ENCODE peak calls at places on chromosomes 5 and 9, in seven cellular contexts. J, S, H, W, O, Y and M are unnamed samples.

GRCh38 chr5:179879690-179880010 is 21.0 kb upstream of the MRNIP start:
- DNase-seq in J (no peak), S (no peak), H (no peak), W (no peak), O (no peak), Y (no peak), M (no peak)

GRCh38 chr5:73836607-73837006 is 210.6 kb downstream of the ARHGEF28 start:
- DNase-seq in J (no peak), S (no peak), H (no peak), W (no peak), O (no peak), Y (no peak), M (no peak)

GRCh38 chr5:16736158-16736994 is 119.6 kb upstream of the RETREG1 start:
- DNase-seq in J (no peak), S (no peak), H (no peak), W (peak), O (no peak), Y (peak), M (peak)

GRCh38 chr5:130213607-130214006 is 309.3 kb downstream of the CHSY3 start:
- DNase-seq in J (no peak), S (no peak), H (no peak), W (no peak), O (no peak), Y (no peak), M (no peak)

GRCh38 chr5:95644351-95645042 is 2.1 kb upstream of the RFESD start:
- DNase-seq in J (no peak), S (no peak), H (no peak), W (peak), O (peak), Y (peak), M (peak)

GRCh38 chr5:74648835-74649286 is 8.3 kb upstream of the ENC1 start:
- DNase-seq in J (no peak), S (no peak), H (no peak), W (peak), O (peak), Y (no peak), M (no peak)

GRCh38 chr9:32378496-32378895 is 5.9 kb upstream of the ACO1 start:
- DNase-seq in J (no peak), S (no peak), H (peak), W (peak), O (peak), Y (no peak), M (peak)

GRCh38 chr5:41747291-41747690 is 122.9 kb downstream of the OXCT1 start:
- DNase-seq in J (no peak), S (no peak), H (no peak), W (peak), O (no peak), Y (no peak), M (peak)

GRCh38 chr5:120405291-120405864 is 58.7 kb upstream of the PRR16 start:
- DNase-seq in J (no peak), S (no peak), H (peak), W (no peak), O (no peak), Y (no peak), M (peak)

GRCh38 chr5:125659316-125660071 is 763.7 kb upstream of the GRAMD2B start:
- DNase-seq in J (no peak), S (no peak), H (no peak), W (no peak), O (no peak), Y (no peak), M (peak)

GRCh38 chr9:123338710-123339665 is 17.0 kb upstream of the CRB2 start:
- DNase-seq in J (no peak), S (peak), H (no peak), W (no peak), O (peak), Y (no peak), M (no peak)

GRCh38 chr5:97909541-97909940 is 726.5 kb upstream of the RIOK2 start:
- DNase-seq in J (no peak), S (no peak), H (no peak), W (no peak), O (no peak), Y (no peak), M (no peak)

GRCh38 chr5:10485142-10485795 is 43.6 kb downstream of the ROPN1L start:
- DNase-seq in J (peak), S (no peak), H (peak), W (no peak), O (no peak), Y (peak), M (peak)

GRCh38 chr9:24504521-24504920 is 41.2 kb downstream of the IZUMO3 start:
- DNase-seq in J (no peak), S (no peak), H (no peak), W (no peak), O (no peak), Y (peak), M (no peak)

GRCh38 chr9:76247426-76247825 is 146.8 kb downstream of the RFK start:
- DNase-seq in J (no peak), S (no peak), H (no peak), W (no peak), O (no peak), Y (no peak), M (no peak)

GRCh38 chr5:9398227-9398626 is 147.6 kb downstream of the SEMA5A start:
- DNase-seq in J (no peak), S (no peak), H (no peak), W (no peak), O (no peak), Y (no peak), M (no peak)

GRCh38 chr5:147434049-147434448 is 75.8 kb downstream of the DPYSL3 start:
- DNase-seq in J (no peak), S (no peak), H (no peak), W (no peak), O (no peak), Y (no peak), M (no peak)

GRCh38 chr9:89256225-89256624 is 54.8 kb upstream of the CKS2 start:
- DNase-seq in J (no peak), S (no peak), H (no peak), W (no peak), O (no peak), Y (no peak), M (no peak)

GRCh38 chr5:74903165-74903787 is 37.1 kb upstream of the FAM169A start:
- DNase-seq in J (no peak), S (no peak), H (no peak), W (peak), O (no peak), Y (peak), M (no peak)

GRCh38 chr9:133352635-133353340 is 3.5 kb downstream of the SURF1 start:
- DNase-seq in J (no peak), S (no peak), H (no peak), W (no peak), O (peak), Y (no peak), M (no peak)

GRCh38 chr9:76441551-76442322 is 17.2 kb upstream of the GCNT1 start:
- DNase-seq in J (no peak), S (no peak), H (peak), W (no peak), O (no peak), Y (no peak), M (peak)

GRCh38 chr9:133700861-133701320 is 37.3 kb downstream of the SARDH start:
- DNase-seq in J (peak), S (no peak), H (no peak), W (no peak), O (peak), Y (no peak), M (no peak)

GRCh38 chr9:91407580-91408275 is 15.9 kb downstream of the NFIL3 start:
- DNase-seq in J (no peak), S (no peak), H (no peak), W (no peak), O (no peak), Y (no peak), M (no peak)

GRCh38 chr5:32711693-32712462 is 757 bp downstream of the NPR3 start:
- DNase-seq in J (no peak), S (no peak), H (no peak), W (no peak), O (no peak), Y (peak), M (no peak)

GRCh38 chr5:930853-931252 is 38.2 kb downstream of the TRIP13 start:
- DNase-seq in J (no peak), S (no peak), H (no peak), W (no peak), O (no peak), Y (no peak), M (no peak)

GRCh38 chr5:134146651-134147544 is 29.9 kb downstream of the SKP1 start:
- DNase-seq in J (no peak), S (no peak), H (no peak), W (no peak), O (no peak), Y (no peak), M (no peak)

GRCh38 chr5:148928141-148928540 is 101.7 kb downstream of the ADRB2 start:
- DNase-seq in J (no peak), S (no peak), H (no peak), W (no peak), O (no peak), Y (no peak), M (no peak)

GRCh38 chr9:114051706-114052105 is 26.4 kb downstream of the AMBP start:
- DNase-seq in J (no peak), S (no peak), H (no peak), W (no peak), O (no peak), Y (no peak), M (no peak)

GRCh38 chr9:75976549-75976948 is 86.1 kb downstream of the PCSK5 start:
- DNase-seq in J (no peak), S (no peak), H (no peak), W (no peak), O (no peak), Y (no peak), M (no peak)

GRCh38 chr5:115796656-115797055 is 19.8 kb downstream of the CDO1 start:
- DNase-seq in J (no peak), S (no peak), H (no peak), W (no peak), O (no peak), Y (no peak), M (no peak)

GRCh38 chr9:88814521-88815101 is 176.7 kb upstream of the S1PR3 start:
- DNase-seq in J (peak), S (no peak), H (no peak), W (no peak), O (no peak), Y (no peak), M (no peak)